ENCODE peak calls at places on chromosome 19, in four cellular contexts. C is testis, Y is IMR-90, X is spleen. J is an unnamed sample. For H3K4me1, the result is how much of the 10 kb centered on the place peaks cover.

GRCh38 chr19:7211191-7211988 is 82.8 kb downstream of the INSR start:
- DNase-seq in C (peak), Y (peak), X (peak), J (peak)

GRCh38 chr19:19384486-19384885 is 21.0 kb upstream of the GATAD2A start:
- DNase-seq in C (no peak), Y (no peak), X (peak), J (no peak)

GRCh38 chr19:53775524-53775923 is 48.6 kb downstream of the NLRP12 start:
- DNase-seq in C (no peak), Y (no peak), X (no peak), J (no peak)

GRCh38 chr19:38557205-38557799 is 60.5 kb downstream of the MAP4K1 start:
- DNase-seq in C (no peak), Y (no peak), X (peak), J (no peak)

GRCh38 chr19:674282-675151 is 1.7 kb upstream of the FSTL3 start:
- DNase-seq in C (peak), Y (no peak), X (no peak), J (no peak)

GRCh38 chr19:56955637-56956216 is 115.2 kb upstream of the PEG3 start:
- DNase-seq in C (no peak), Y (no peak), X (no peak), J (no peak)

GRCh38 chr19:38209152-38209551 is 14.9 kb downstream of the DPF1 start:
- DNase-seq in C (no peak), Y (no peak), X (no peak), J (no peak)

GRCh38 chr19:18090545-18091216 is 3.9 kb upstream of the IL12RB1 start:
- DNase-seq in C (no peak), Y (peak), X (peak), J (peak)

GRCh38 chr19:37817180-37817911 is 38.0 kb upstream of the ZNF573 start:
- DNase-seq in C (peak), Y (peak), X (peak), J (peak)

GRCh38 chr19:45446295-45446694 is 21.5 kb upstream of the FOSB start:
- DNase-seq in C (no peak), Y (peak), X (no peak), J (no peak)

GRCh38 chr19:16363852-16364230 is 39.2 kb downstream of the KLF2 start:
- DNase-seq in C (no peak), Y (no peak), X (peak), J (no peak)

GRCh38 chr19:6530385-6531162 is at the start of gene TNFSF9:
- DNase-seq in C (peak), Y (peak), X (peak), J (peak)

GRCh38 chr19:41703602-41704293 is 4.7 kb upstream of the CEACAM5 start:
- DNase-seq in C (no peak), Y (no peak), X (peak), J (peak)

GRCh38 chr19:29771708-29772415 is 39.9 kb upstream of the CCNE1 start:
- DNase-seq in C (peak), Y (peak), X (no peak), J (no peak)

GRCh38 chr19:29541473-29542253 is 15.9 kb downstream of the VSTM2B start:
- DNase-seq in C (no peak), Y (no peak), X (no peak), J (no peak)

GRCh38 chr19:58325623-58326022 is 1.2 kb upstream of the ZSCAN22 start:
- DNase-seq in C (no peak), Y (peak), X (no peak), J (no peak)

GRCh38 chr19:35901055-35901644 is 810 bp upstream of the NFKBID start:
- DNase-seq in C (no peak), Y (peak), X (peak), J (no peak)

GRCh38 chr19:41311072-41311471 is 1.1 kb downstream of the CCDC97 start:
- DNase-seq in C (no peak), Y (no peak), X (no peak), J (no peak)

GRCh38 chr19:50277966-50278580 is 51.1 kb downstream of the KCNC3 start:
- DNase-seq in C (no peak), Y (no peak), X (no peak), J (no peak)

DNA sequence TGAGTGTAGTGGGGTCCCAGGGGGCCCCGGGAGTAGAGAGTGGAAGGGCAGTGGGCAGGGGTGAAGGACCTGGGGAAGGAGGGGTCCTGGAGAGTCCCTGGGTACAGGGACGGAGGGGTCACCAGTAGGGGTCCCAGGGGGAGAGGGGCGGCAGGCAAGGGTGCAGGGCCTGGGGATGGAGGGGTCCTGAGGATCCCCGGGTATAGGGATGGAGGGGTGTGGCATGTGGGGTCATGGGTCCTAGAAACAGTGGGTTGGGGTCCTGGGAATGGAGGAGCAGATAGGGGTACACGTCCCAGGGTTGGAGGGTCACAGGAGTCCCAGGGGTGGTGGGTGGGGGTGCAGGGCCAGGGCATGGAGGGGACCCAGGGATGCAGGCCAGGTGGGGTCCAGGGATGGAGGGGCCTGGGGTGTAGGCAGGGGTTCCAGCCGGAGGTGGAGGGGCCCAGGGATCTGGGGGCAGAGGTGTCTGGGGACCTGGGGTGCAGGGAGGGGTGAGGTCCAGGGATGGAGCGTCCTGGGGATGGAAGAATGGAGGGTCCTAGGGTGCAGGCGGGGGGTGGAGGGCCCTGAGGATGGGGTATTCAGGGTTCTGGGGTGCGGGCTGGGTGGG is 1.3 kb downstream of the BTBD2 start:
- DNase-seq in C (no peak), Y (no peak), X (no peak), J (no peak)
- H3K4me3 ChIP-seq in C (no peak), Y (peak), X (no peak), J (peak)

DNA sequence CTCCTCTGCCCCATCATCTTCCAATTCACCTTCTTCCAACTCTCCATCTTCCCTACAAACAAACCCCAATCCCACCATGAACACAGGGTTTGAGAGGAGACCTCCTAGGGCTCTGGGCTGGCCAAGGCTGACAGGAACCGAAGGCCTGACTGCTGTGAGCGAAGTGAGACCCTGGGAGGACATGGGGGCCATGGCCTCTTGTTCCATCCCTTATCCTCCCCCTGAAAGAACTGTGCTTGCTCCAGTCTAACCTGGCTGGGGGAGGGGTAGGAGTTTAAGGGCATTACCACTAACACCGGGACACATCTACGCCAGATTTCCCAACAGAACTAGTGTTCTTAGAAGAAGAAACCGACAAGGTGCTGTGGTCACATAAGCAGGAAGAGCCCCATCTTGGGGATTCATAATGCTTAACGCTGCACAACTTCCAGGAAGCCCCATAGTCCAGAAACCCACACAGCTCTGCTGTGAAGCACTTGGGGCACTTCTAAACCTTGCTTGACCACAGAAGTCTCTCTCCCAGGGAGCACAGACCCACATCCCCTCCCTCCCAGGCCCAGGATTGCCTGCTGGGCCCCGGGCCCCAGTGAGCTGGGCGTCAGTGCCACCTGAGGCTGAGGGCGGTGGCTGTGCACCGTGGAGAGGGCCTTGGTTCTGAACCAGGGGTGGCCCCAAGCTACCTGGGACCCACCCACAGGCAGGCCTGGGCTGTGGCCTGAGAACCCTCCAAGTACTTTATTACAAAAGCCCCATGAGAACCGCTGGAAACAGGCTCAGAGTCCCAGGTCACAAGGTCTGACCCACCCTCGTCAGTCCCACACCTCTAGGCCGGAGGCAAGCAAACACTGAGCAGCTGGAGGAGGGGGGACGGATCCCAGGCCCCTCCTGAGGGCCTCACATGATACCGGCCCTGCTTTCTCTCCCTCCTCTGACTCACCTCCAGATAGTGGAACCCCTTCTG is 18.7 kb downstream of the ZC3H4 start:
- DNase-seq in C (no peak), Y (no peak), X (peak), J (peak)
- H3K4me1 ChIP-seq in C (under half), Y (under half), X (under half), J (half or more)

GRCh38 chr19:55253842-55254624 is 4.8 kb downstream of the PPP6R1 start:
- DNase-seq in C (no peak), Y (no peak), X (peak), J (no peak)

GRCh38 chr19:55254625-55254977 is 4.2 kb downstream of the PPP6R1 start:
- DNase-seq in C (no peak), Y (no peak), X (no peak), J (no peak)

GRCh38 chr19:55256562-55257460 is 2.0 kb downstream of the PPP6R1 start:
- DNase-seq in C (peak), Y (no peak), X (peak), J (no peak)

GRCh38 chr19:55257461-55258411 is 1.1 kb downstream of the PPP6R1 start:
- DNase-seq in C (peak), Y (peak), X (peak), J (no peak)

GRCh38 chr19:55255618-55256423 is 3.0 kb downstream of the PPP6R1 start:
- DNase-seq in C (no peak), Y (peak), X (peak), J (no peak)
- TF ChIP-seq POLR2A in C (no peak), Y (no peak), X (no peak), J (no peak)

GRCh38 chr19:48735031-48735615 is 5.3 kb downstream of the RASIP1 start:
- DNase-seq in C (no peak), Y (no peak), X (no peak), J (peak)
- H3K4me3 ChIP-seq in C (no peak), Y (no peak), X (no peak), J (peak)